ENCODE peak calls at places on chromosomes 6 and 20, in five cellular contexts. One of them, this sample, is unnamed.
A peak's percentile ranks its signal among the peaks of the same experiment; 100 is the strongest.

GRCh38 chr6:30964075-30964474 is 19.4 kb upstream of the MUC21 start:
- DNase-seq in stromal cell of bone marrow: no peak
- DNase-seq in AG04450: no peak
- DNase-seq in activated CD4-positive, alpha-beta T cell treated with anti-CD3 and anti-CD28 coated beads for 48 hours: no peak
- DNase-seq in naive thymus-derived CD8-positive, alpha-beta T cell: no peak
- DNase-seq in this sample: no peak

GRCh38 chr20:38875170-38875993 is 50.8 kb upstream of the FAM83D start:
- DNase-seq in activated CD4-positive, alpha-beta T cell treated with anti-CD3 and anti-CD28 coated beads for 48 hours: peak; percentile 49
- DNase-seq in stromal cell of bone marrow: no peak
- DNase-seq in AG04450: no peak
- DNase-seq in naive thymus-derived CD8-positive, alpha-beta T cell: peak; percentile 78
- DNase-seq in this sample: no peak

GRCh38 chr20:62063601-62063980 is 2.1 kb downstream of the TAF4 start:
- DNase-seq in stromal cell of bone marrow: no peak
- DNase-seq in AG04450: no peak
- DNase-seq in naive thymus-derived CD8-positive, alpha-beta T cell: no peak
- DNase-seq in activated CD4-positive, alpha-beta T cell treated with anti-CD3 and anti-CD28 coated beads for 48 hours: no peak
- DNase-seq in this sample: no peak

GRCh38 chr6:29974901-29975560 is 32.7 kb downstream of the HLA-A start:
- DNase-seq in naive thymus-derived CD8-positive, alpha-beta T cell: no peak
- DNase-seq in activated CD4-positive, alpha-beta T cell treated with anti-CD3 and anti-CD28 coated beads for 48 hours: no peak
- DNase-seq in AG04450: no peak
- DNase-seq in stromal cell of bone marrow: no peak
- DNase-seq in this sample: no peak

GRCh38 chr20:17615645-17616479 is 46.0 kb downstream of the DSTN start:
- DNase-seq in stromal cell of bone marrow: no peak
- DNase-seq in AG04450: no peak
- DNase-seq in activated CD4-positive, alpha-beta T cell treated with anti-CD3 and anti-CD28 coated beads for 48 hours: no peak
- DNase-seq in naive thymus-derived CD8-positive, alpha-beta T cell: no peak
- DNase-seq in this sample: no peak

GRCh38 chr20:57679113-57679512 is 30.7 kb downstream of the PMEPA1 start:
- DNase-seq in AG04450: no peak
- DNase-seq in stromal cell of bone marrow: no peak
- DNase-seq in activated CD4-positive, alpha-beta T cell treated with anti-CD3 and anti-CD28 coated beads for 48 hours: no peak
- DNase-seq in naive thymus-derived CD8-positive, alpha-beta T cell: no peak
- DNase-seq in this sample: no peak

GRCh38 chr20:35225319-35226125 is 968 bp upstream of the MMP24 start:
- DNase-seq in stromal cell of bone marrow: no peak
- DNase-seq in naive thymus-derived CD8-positive, alpha-beta T cell: no peak
- DNase-seq in activated CD4-positive, alpha-beta T cell treated with anti-CD3 and anti-CD28 coated beads for 48 hours: no peak
- DNase-seq in AG04450: no peak
- DNase-seq in this sample: no peak

GRCh38 chr6:158506577-158506976 is 53.3 kb upstream of the TMEM181 start:
- DNase-seq in activated CD4-positive, alpha-beta T cell treated with anti-CD3 and anti-CD28 coated beads for 48 hours: no peak
- DNase-seq in AG04450: no peak
- DNase-seq in naive thymus-derived CD8-positive, alpha-beta T cell: no peak
- DNase-seq in stromal cell of bone marrow: no peak
- DNase-seq in this sample: no peak

GRCh38 chr6:36432151-36432633 is 10.5 kb downstream of the PXT1 start:
- DNase-seq in naive thymus-derived CD8-positive, alpha-beta T cell: no peak
- DNase-seq in activated CD4-positive, alpha-beta T cell treated with anti-CD3 and anti-CD28 coated beads for 48 hours: no peak
- DNase-seq in stromal cell of bone marrow: no peak
- DNase-seq in AG04450: no peak
- DNase-seq in this sample: peak; percentile 71

GRCh38 chr20:63443606-63444395 is 28.7 kb downstream of the KCNQ2 start:
- DNase-seq in naive thymus-derived CD8-positive, alpha-beta T cell: no peak
- DNase-seq in AG04450: no peak
- DNase-seq in activated CD4-positive, alpha-beta T cell treated with anti-CD3 and anti-CD28 coated beads for 48 hours: no peak
- DNase-seq in stromal cell of bone marrow: no peak
- DNase-seq in this sample: no peak

GRCh38 chr6:83867527-83868161 is 8.2 kb downstream of the CYB5R4 start:
- DNase-seq in naive thymus-derived CD8-positive, alpha-beta T cell: peak; percentile 32
- DNase-seq in AG04450: peak; percentile 59
- DNase-seq in stromal cell of bone marrow: peak; percentile 89
- DNase-seq in activated CD4-positive, alpha-beta T cell treated with anti-CD3 and anti-CD28 coated beads for 48 hours: peak; percentile 44
- DNase-seq in this sample: peak; percentile 81

This sample was measured in AG04449.